ENCODE peak calls at places on chromosome 15, in seven cellular contexts. K is HepG2, D is A549, Q is K562, N is GM12878, G is IMR-90, Z is H1. B is an unnamed sample.

GRCh38 chr15:100075284-100075683 is 266.5 kb downstream of the ADAMTS17 start:
- DNase-seq in K (no peak), D (no peak), Q (no peak), N (no peak), G (no peak), Z (no peak), B (no peak)

GRCh38 chr15:57772223-57772957 is 65.9 kb downstream of the POLR2M start:
- DNase-seq in K (no peak), D (no peak), Q (no peak), N (no peak), G (peak; percentile 17), Z (no peak), B (no peak)

GRCh38 chr15:49721091-49721490 is 100.2 kb downstream of the DTWD1 start:
- DNase-seq in K (no peak), D (no peak), Q (no peak), N (no peak), G (no peak), Z (no peak), B (peak; percentile 9)

GRCh38 chr15:95017950-95018349 is 786.6 kb downstream of the MCTP2 start:
- DNase-seq in K (no peak), D (no peak), Q (peak; percentile 41), N (no peak), G (no peak), Z (no peak), B (peak; percentile 1)

GRCh38 chr15:74022706-74023470 is 28.4 kb downstream of the PML start:
- DNase-seq in K (no peak), D (no peak), Q (no peak), N (no peak), G (no peak), Z (no peak), B (no peak)

GRCh38 chr15:98649621-98649995 is 1.3 kb downstream of the IGF1R start:
- DNase-seq in K (no peak), D (no peak), Q (no peak), N (no peak), G (no peak), Z (no peak), B (peak; percentile 57)

GRCh38 chr15:61172325-61172724 is 56.8 kb downstream of the RORA start:
- DNase-seq in K (no peak), D (no peak), Q (no peak), N (no peak), G (no peak), Z (no peak), B (no peak)

GRCh38 chr15:92817339-92817886 is 82.7 kb upstream of the CHD2 start:
- DNase-seq in K (no peak), D (no peak), Q (peak; percentile 62), N (no peak), G (no peak), Z (no peak), B (no peak)

GRCh38 chr15:69841046-69841828 is 256.5 kb downstream of the TLE3 start:
- DNase-seq in K (no peak), D (no peak), Q (no peak), N (no peak), G (no peak), Z (no peak), B (peak; percentile 83)

GRCh38 chr15:84653910-84654688 is at the start of gene WDR73:
- DNase-seq in K (peak; percentile 89), D (peak; percentile 96), Q (peak; percentile 96), N (peak; percentile 78), G (peak; percentile 92), Z (peak; percentile 98), B (peak; percentile 94)

GRCh38 chr15:58299311-58299850 is 132.4 kb upstream of the LIPC start:
- DNase-seq in K (no peak), D (no peak), Q (no peak), N (peak; percentile 17), G (peak; percentile 33), Z (no peak), B (no peak)

GRCh38 chr15:74964794-74965193 is 8.2 kb upstream of the RPP25 start:
- DNase-seq in K (no peak), D (no peak), Q (no peak), N (no peak), G (peak; percentile 51), Z (no peak), B (no peak)

GRCh38 chr15:64870350-64870749 is 28.6 kb downstream of the PLEKHO2 start:
- DNase-seq in K (no peak), D (no peak), Q (no peak), N (no peak), G (no peak), Z (no peak), B (no peak)

GRCh38 chr15:97078556-97078955 is 748.1 kb downstream of the NR2F2 start:
- DNase-seq in K (no peak), D (no peak), Q (no peak), N (no peak), G (no peak), Z (no peak), B (no peak)

GRCh38 chr15:98708191-98708590 is 59.9 kb downstream of the IGF1R start:
- DNase-seq in K (no peak), D (no peak), Q (no peak), N (no peak), G (no peak), Z (no peak), B (no peak)

GRCh38 chr15:85545757-85546156 is 165.4 kb downstream of the AKAP13 start:
- DNase-seq in K (no peak), D (no peak), Q (no peak), N (no peak), G (no peak), Z (no peak), B (no peak)

GRCh38 chr15:40002295-40002694 is 36.7 kb downstream of the SRP14 start:
- DNase-seq in K (peak; percentile 99), D (peak; percentile 72), Q (no peak), N (no peak), G (peak; percentile 65), Z (no peak), B (no peak)

GRCh38 chr15:40405501-40406381 is at the start of gene IVD:
- DNase-seq in K (peak; percentile 87), D (peak; percentile 79), Q (no peak), N (peak; percentile 75), G (peak; percentile 96), Z (peak; percentile 92), B (peak; percentile 100)

GRCh38 chr15:52784799-52785671 is 5.1 kb downstream of the ONECUT1 start:
- DNase-seq in K (peak; percentile 39), D (no peak), Q (no peak), N (no peak), G (no peak), Z (peak; percentile 68), B (no peak)

GRCh38 chr15:66007663-66008262 is 138.5 kb downstream of the RAB11A start:
- DNase-seq in K (no peak), D (no peak), Q (no peak), N (peak; percentile 9), G (no peak), Z (peak; percentile 67), B (no peak)

GRCh38 chr15:31101262-31102048 is at the start of gene TRPM1:
- DNase-seq in K (no peak), D (no peak), Q (no peak), N (no peak), G (no peak), Z (peak; percentile 29), B (no peak)

DNA sequence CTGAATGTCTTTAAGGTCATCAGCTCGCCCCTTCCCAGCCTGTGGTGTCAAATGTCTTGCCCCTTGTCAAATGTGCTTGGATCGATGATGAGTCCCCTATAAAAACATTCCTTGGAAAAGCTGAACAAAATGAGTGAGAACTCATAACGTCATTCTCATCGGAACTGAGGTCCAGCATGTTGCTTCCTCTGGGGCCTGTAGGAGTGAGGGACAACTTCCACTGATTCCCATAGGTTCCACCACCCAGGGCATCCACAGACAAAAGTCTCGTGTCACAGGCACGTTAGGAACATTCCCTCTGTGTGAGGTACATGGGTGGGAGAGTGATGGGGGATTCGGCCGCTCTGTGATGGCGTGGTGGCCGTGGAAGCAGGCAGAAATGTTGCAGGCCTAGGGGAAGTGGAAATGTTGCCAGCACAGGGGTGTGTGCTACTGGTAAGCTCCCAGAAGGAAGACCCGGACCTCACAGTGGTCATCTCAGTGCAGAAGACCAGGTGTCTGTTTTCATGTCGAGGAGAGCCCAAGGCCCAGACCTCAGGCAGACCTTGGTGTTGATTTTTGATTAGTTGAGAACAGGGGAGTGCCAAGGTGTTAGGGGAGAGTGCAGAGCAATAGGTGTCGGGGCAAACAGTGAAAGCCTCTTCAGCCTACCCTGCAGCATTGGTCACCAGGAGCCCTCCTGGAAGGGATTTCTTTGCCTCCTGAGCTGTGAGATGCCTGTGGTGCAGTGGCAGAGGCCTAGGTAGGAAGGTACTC is 96.8 kb downstream of the SNRPN start:
- DNase-seq in K (no peak), D (no peak), Q (no peak), N (no peak), G (no peak), Z (no peak), B (no peak)
- TF ChIP-seq CTCF in K (no peak), D (no peak), Q (no peak), N (no peak), G (no peak), Z (no peak), B (no peak)

GRCh38 chr15:78301326-78301725 is 1.9 kb upstream of the SKIC8 start:
- DNase-seq in K (no peak), D (no peak), Q (no peak), N (peak; percentile 45), G (no peak), Z (no peak), B (no peak)

GRCh38 chr15:78299302-78300102 is at the start of gene SKIC8:
- DNase-seq in K (peak; percentile 92), D (peak; percentile 95), Q (peak; percentile 97), N (peak; percentile 71), G (peak; percentile 89), Z (peak; percentile 95), B (peak; percentile 98)

GRCh38 chr15:78302579-78302978 is 3.2 kb upstream of the SKIC8 start:
- DNase-seq in K (no peak), D (no peak), Q (peak; percentile 29), N (no peak), G (peak; percentile 85), Z (no peak), B (no peak)

GRCh38 chr15:78303729-78304486 is 4.5 kb upstream of the SKIC8 start:
- DNase-seq in K (no peak), D (no peak), Q (peak; percentile 76), N (no peak), G (no peak), Z (peak; percentile 53), B (no peak)

GRCh38 chr15:78301813-78302212 is 2.4 kb upstream of the SKIC8 start:
- DNase-seq in K (no peak), D (no peak), Q (no peak), N (no peak), G (no peak), Z (no peak), B (no peak)
- TF ChIP-seq RFX5 in K (no peak), D (no peak), Q (no peak), N (no peak), G (no peak), Z (no peak), B (no peak)

DNA sequence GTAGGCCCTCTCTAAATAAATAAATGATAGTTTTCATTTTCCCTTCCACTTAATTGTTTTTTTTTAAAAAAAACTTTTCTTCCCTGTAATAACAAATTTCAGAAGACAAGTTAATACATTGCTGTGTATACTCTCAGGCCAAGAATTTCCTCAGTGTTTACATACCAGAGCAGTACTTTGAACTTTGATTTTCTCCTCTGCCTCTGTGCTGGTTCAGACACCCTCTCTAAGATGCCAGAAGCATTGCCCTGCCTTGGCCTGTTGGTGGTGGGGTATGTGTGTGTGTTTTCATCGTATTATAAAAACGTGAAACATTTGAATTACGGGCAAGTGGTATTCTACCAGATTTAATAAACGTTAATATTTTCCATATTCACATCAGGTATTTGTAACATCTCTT is 70.1 kb downstream of the SMAD3 start:
- DNase-seq in K (peak; percentile 71), D (peak; percentile 90), Q (no peak), N (no peak), G (peak; percentile 93), Z (no peak), B (no peak)
- TF ChIP-seq CTCF in K (peak; percentile 17), D (peak; percentile 31), Q (no peak), N (no peak), G (peak; percentile 44), Z (no peak), B (no peak)

GRCh38 chr15:68154923-68155559 is 50.1 kb downstream of the CALML4 start:
- DNase-seq in K (peak; percentile 53), D (peak; percentile 77), Q (peak; percentile 56), N (no peak), G (peak; percentile 70), Z (no peak), B (peak; percentile 39)
- TF ChIP-seq RFX5 in K (no peak), D (no peak), Q (no peak), N (no peak), G (no peak), Z (no peak), B (no peak)